ENCODE peak calls at places on chromosomes 12 and 14, in four cellular contexts. One of them, this sample, is unnamed.

GRCh38 chr14:57326253-57326652 is 57.5 kb downstream of the AP5M1 start:
- DNase-seq in HCT116: no peak
- DNase-seq in PC-3: no peak
- DNase-seq in IMR-90: no peak
- DNase-seq in this sample: no peak

GRCh38 chr12:124609041-124609984 is 41.9 kb upstream of the NCOR2 start:
- DNase-seq in HCT116: peak
- DNase-seq in PC-3: peak
- DNase-seq in IMR-90: peak
- DNase-seq in this sample: peak

GRCh38 chr12:132986885-132987225 is 688 bp downstream of the ZNF26 start:
- DNase-seq in IMR-90: peak
- DNase-seq in HCT116: no peak
- DNase-seq in PC-3: peak
- DNase-seq in this sample: no peak

GRCh38 chr12:62758216-62758615 is 176.7 kb downstream of the PPM1H start:
- DNase-seq in HCT116: no peak
- DNase-seq in PC-3: peak
- DNase-seq in IMR-90: peak
- DNase-seq in this sample: no peak

GRCh38 chr14:48857366-48857765 is 728.8 kb downstream of the RPS29 start:
- DNase-seq in IMR-90: no peak
- DNase-seq in HCT116: no peak
- DNase-seq in PC-3: no peak
- DNase-seq in this sample: no peak

GRCh38 chr12:2960996-2961616 is 1.9 kb downstream of the TEAD4 start:
- DNase-seq in PC-3: peak
- DNase-seq in IMR-90: peak
- DNase-seq in HCT116: no peak
- DNase-seq in this sample: no peak

GRCh38 chr12:116333402-116333801 is 55.9 kb upstream of the MED13L start:
- DNase-seq in HCT116: no peak
- DNase-seq in IMR-90: no peak
- DNase-seq in PC-3: no peak
- DNase-seq in this sample: no peak

GRCh38 chr14:26738571-26738970 is 140.7 kb upstream of the NOVA1 start:
- DNase-seq in PC-3: no peak
- DNase-seq in HCT116: no peak
- DNase-seq in IMR-90: no peak
- DNase-seq in this sample: no peak

GRCh38 chr14:68254669-68255527 is 435.3 kb downstream of the RAD51B start:
- DNase-seq in PC-3: peak
- DNase-seq in HCT116: no peak
- DNase-seq in IMR-90: peak
- DNase-seq in this sample: no peak

GRCh38 chr12:68911197-68911718 is 21.7 kb downstream of the CPM start:
- DNase-seq in HCT116: no peak
- DNase-seq in PC-3: no peak
- DNase-seq in IMR-90: no peak
- DNase-seq in this sample: no peak

GRCh38 chr12:6044082-6044481 is 80.4 kb downstream of the VWF start:
- DNase-seq in HCT116: no peak
- DNase-seq in PC-3: peak
- DNase-seq in IMR-90: no peak
- DNase-seq in this sample: no peak

GRCh38 chr14:22715890-22716289 is 50.6 kb upstream of the OXA1L start:
- DNase-seq in HCT116: no peak
- DNase-seq in PC-3: no peak
- DNase-seq in IMR-90: no peak
- DNase-seq in this sample: no peak

GRCh38 chr14:103755060-103755459 is 39.5 kb downstream of the ZFYVE21 start:
- DNase-seq in HCT116: no peak
- DNase-seq in IMR-90: no peak
- DNase-seq in PC-3: no peak
- DNase-seq in this sample: no peak

GRCh38 chr12:43292699-43293098 is 259.3 kb downstream of the ADAMTS20 start:
- DNase-seq in PC-3: peak
- DNase-seq in HCT116: no peak
- DNase-seq in IMR-90: peak
- DNase-seq in this sample: peak

GRCh38 chr12:50718760-50719159 is 45.1 kb upstream of the ATF1 start:
- DNase-seq in PC-3: no peak
- DNase-seq in IMR-90: no peak
- DNase-seq in HCT116: no peak
- DNase-seq in this sample: no peak

GRCh38 chr12:62720661-62721330 is 214.2 kb downstream of the PPM1H start:
- DNase-seq in IMR-90: peak
- DNase-seq in PC-3: peak
- DNase-seq in HCT116: no peak
- DNase-seq in this sample: no peak

GRCh38 chr14:61385002-61385685 is 63.8 kb downstream of the PRKCH start:
- DNase-seq in PC-3: no peak
- DNase-seq in IMR-90: no peak
- DNase-seq in HCT116: no peak
- DNase-seq in this sample: no peak

GRCh38 chr12:29216797-29217583 is 67.9 kb downstream of the FAR2 start:
- DNase-seq in HCT116: no peak
- DNase-seq in PC-3: no peak
- DNase-seq in IMR-90: no peak
- DNase-seq in this sample: no peak

GRCh38 chr12:4084631-4085030 is 188.9 kb upstream of the CCND2 start:
- DNase-seq in PC-3: no peak
- DNase-seq in IMR-90: no peak
- DNase-seq in HCT116: no peak
- DNase-seq in this sample: no peak

GRCh38 chr12:40692617-40693502 is 621 bp downstream of the CNTN1 start:
- DNase-seq in PC-3: no peak
- DNase-seq in HCT116: no peak
- DNase-seq in IMR-90: no peak
- DNase-seq in this sample: no peak

GRCh38 chr12:113086249-113087164 is 30.0 kb downstream of the DTX1 start:
- DNase-seq in HCT116: no peak
- DNase-seq in PC-3: no peak
- DNase-seq in IMR-90: no peak
- DNase-seq in this sample: no peak

GRCh38 chr12:124919646-124920352 is 5.3 kb upstream of the UBC start:
- DNase-seq in IMR-90: peak
- DNase-seq in PC-3: peak
- DNase-seq in HCT116: no peak
- DNase-seq in this sample: peak

GRCh38 chr14:69592923-69593677 is 18.3 kb upstream of the SUSD6 start:
- DNase-seq in PC-3: no peak
- DNase-seq in IMR-90: peak
- DNase-seq in HCT116: no peak
- DNase-seq in this sample: no peak

GRCh38 chr14:102050625-102051024 is 36.2 kb downstream of the HSP90AA1 start:
- DNase-seq in PC-3: no peak
- DNase-seq in IMR-90: peak
- DNase-seq in HCT116: no peak
- DNase-seq in this sample: no peak

GRCh38 chr12:44184499-44185206 is 348.8 kb downstream of the TMEM117 start:
- DNase-seq in HCT116: no peak
- DNase-seq in IMR-90: no peak
- DNase-seq in PC-3: no peak
- DNase-seq in this sample: no peak

GRCh38 chr12:92702754-92703679 is at the start of gene PLEKHG7:
- DNase-seq in IMR-90: no peak
- DNase-seq in PC-3: no peak
- DNase-seq in HCT116: no peak
- DNase-seq in this sample: peak

GRCh38 chr12:49705479-49706267 is 1.5 kb downstream of the FMNL3 start:
- DNase-seq in HCT116: no peak
- DNase-seq in PC-3: peak
- DNase-seq in IMR-90: peak
- DNase-seq in this sample: peak

GRCh38 chr14:55097894-55098560 is 31.0 kb upstream of the LGALS3 start:
- DNase-seq in IMR-90: no peak
- DNase-seq in HCT116: no peak
- DNase-seq in PC-3: peak
- DNase-seq in this sample: no peak

GRCh38 chr12:989051-989450 is 2.0 kb upstream of the ERC1 start:
- DNase-seq in IMR-90: no peak
- DNase-seq in PC-3: no peak
- DNase-seq in HCT116: no peak
- DNase-seq in this sample: no peak

GRCh38 chr12:26938660-26939185 is 453 bp downstream of the FGFR1OP2 start:
- DNase-seq in PC-3: peak
- DNase-seq in HCT116: peak
- DNase-seq in IMR-90: no peak
- DNase-seq in this sample: peak

GRCh38 chr12:77343291-77343690 is 277.9 kb upstream of the E2F7 start:
- DNase-seq in IMR-90: peak
- DNase-seq in PC-3: peak
- DNase-seq in HCT116: no peak
- DNase-seq in this sample: no peak

GRCh38 chr14:68685419-68686211 is 107.3 kb downstream of the ZFP36L1 start:
- DNase-seq in PC-3: peak
- DNase-seq in HCT116: peak
- DNase-seq in IMR-90: peak
- DNase-seq in this sample: peak

GRCh38 chr12:48956279-48957140 is 777 bp downstream of the ARF3 start:
- DNase-seq in IMR-90: peak
- DNase-seq in PC-3: peak
- DNase-seq in HCT116: peak
- DNase-seq in this sample: peak

GRCh38 chr12:9992296-9992695 is 6.6 kb downstream of the CLEC1B start:
- DNase-seq in IMR-90: no peak
- DNase-seq in HCT116: no peak
- DNase-seq in PC-3: no peak
- DNase-seq in this sample: peak

GRCh38 chr14:76958020-76958965 is 70.2 kb downstream of the IRF2BPL start:
- DNase-seq in HCT116: no peak
- DNase-seq in IMR-90: no peak
- DNase-seq in PC-3: no peak
- DNase-seq in this sample: peak

GRCh38 chr12:5102261-5102789 is 58.6 kb downstream of the KCNA5 start:
- DNase-seq in HCT116: no peak
- DNase-seq in IMR-90: peak
- DNase-seq in PC-3: no peak
- DNase-seq in this sample: no peak

GRCh38 chr12:32390572-32391219 is 8.7 kb upstream of the FGD4 start:
- DNase-seq in IMR-90: no peak
- DNase-seq in PC-3: no peak
- DNase-seq in HCT116: no peak
- DNase-seq in this sample: no peak
- H3K4me3 ChIP-seq in IMR-90: peak
- H3K4me3 ChIP-seq in PC-3: no peak
- H3K4me3 ChIP-seq in HCT116: no peak
- H3K4me3 ChIP-seq in this sample: no peak

DNA sequence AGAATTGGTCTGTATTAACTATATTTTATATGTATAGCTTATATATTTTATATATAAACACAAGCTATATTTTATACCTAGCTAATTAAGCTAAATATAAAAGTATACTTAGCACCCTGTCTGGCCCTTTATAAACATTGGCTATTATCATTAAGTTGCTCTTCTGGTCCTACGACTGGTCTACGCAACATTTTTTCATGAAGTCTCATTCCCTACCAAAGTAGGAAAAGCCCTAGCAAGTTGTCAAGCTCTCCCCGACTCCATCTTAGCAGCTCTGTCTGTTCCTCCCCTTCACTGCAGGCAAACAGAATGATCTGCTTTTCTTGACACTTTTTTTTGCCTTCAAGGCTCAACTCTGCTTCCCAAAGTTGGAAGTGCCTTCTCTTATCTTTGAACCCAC is 36.7 kb upstream of the ELK3 start:
- DNase-seq in PC-3: no peak
- DNase-seq in IMR-90: no peak
- DNase-seq in HCT116: no peak
- DNase-seq in this sample: no peak
- H3K9ac ChIP-seq in PC-3: no peak
- H3K9ac ChIP-seq in IMR-90: no peak
- H3K9ac ChIP-seq in HCT116: no peak
- H3K9ac ChIP-seq in this sample: no peak

GRCh38 chr14:50000215-50001145 is 107.6 kb downstream of the ARF6 start:
- DNase-seq in PC-3: peak
- DNase-seq in HCT116: peak
- DNase-seq in IMR-90: peak
- DNase-seq in this sample: peak
- H3K4me3 ChIP-seq in PC-3: peak
- H3K4me3 ChIP-seq in HCT116: peak
- H3K4me3 ChIP-seq in IMR-90: no peak
- H3K4me3 ChIP-seq in this sample: peak

GRCh38 chr14:52110441-52111086 is 41.7 kb upstream of the NID2 start:
- DNase-seq in HCT116: no peak
- DNase-seq in IMR-90: peak
- DNase-seq in PC-3: peak
- DNase-seq in this sample: no peak
- H3K9ac ChIP-seq in HCT116: no peak
- H3K9ac ChIP-seq in IMR-90: peak
- H3K9ac ChIP-seq in PC-3: no peak
- H3K9ac ChIP-seq in this sample: no peak

DNA sequence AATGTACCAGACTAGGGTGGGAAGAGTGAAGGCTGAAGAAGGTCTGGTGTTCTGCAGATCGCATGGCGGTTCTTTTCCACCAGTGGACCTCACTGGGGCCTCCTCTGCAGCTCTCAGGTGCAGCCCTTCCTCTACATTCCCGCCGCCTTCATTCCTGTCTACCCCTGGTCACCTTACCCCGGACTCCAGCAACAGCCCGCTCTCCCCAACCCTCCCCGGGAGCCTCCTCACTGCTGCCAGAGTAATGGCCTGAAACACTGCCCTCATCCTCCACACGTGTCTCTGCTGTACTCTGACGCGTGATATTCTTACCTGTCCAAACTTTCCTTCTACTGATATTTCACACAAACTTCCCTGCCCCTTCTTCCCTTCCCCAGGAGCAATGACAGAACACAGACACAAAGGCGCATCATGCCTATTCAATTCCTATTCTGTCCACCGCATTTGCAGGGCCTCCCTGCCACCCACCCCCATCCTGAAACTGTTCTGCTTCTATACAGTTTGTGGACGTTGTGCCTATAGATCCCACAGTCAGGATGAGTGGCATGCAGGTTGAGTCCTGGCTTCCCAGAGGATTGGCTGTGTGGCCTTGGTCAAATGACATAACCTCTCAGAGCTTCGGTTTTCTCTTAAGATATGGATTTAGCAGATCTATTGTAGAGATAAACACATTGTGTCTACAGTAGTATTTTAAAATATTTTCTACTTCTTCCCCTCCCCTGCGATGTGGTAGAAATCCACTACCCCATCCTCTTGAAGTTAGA is 1.7 kb upstream of the NUAK1 start:
- DNase-seq in PC-3: no peak
- DNase-seq in HCT116: no peak
- DNase-seq in IMR-90: no peak
- DNase-seq in this sample: no peak
- H3K4me3 ChIP-seq in PC-3: peak
- H3K4me3 ChIP-seq in HCT116: peak
- H3K4me3 ChIP-seq in IMR-90: peak
- H3K4me3 ChIP-seq in this sample: no peak

This sample was measured in Karpas-422.